ENCODE peak calls at places on chromosomes 12 and 14, in ten cellular contexts. One of them, this sample, is unnamed.

GRCh38 chr14:69500736-69501135 is 16.2 kb downstream of the PLEKHD1 start:
- DNase-seq in lower leg skin: no peak
- DNase-seq in neural crest cell: no peak
- DNase-seq in ureter: no peak
- DNase-seq in activated T-cell treated with anti-CD3 and anti-CD28 coated beads for 1 hour: no peak
- DNase-seq in foreskin fibroblast: no peak
- DNase-seq in stimulated activated CD8-positive, alpha-beta memory T cell treated with anti-CD3 and anti-CD28 coated beads, Interleukin-2, amount 100 ng/mL, for 48 hours: no peak
- DNase-seq in Calu3: no peak
- DNase-seq in NT2/D1: no peak
- DNase-seq in activated effector memory CD4-positive, alpha-beta T cell treated with Interleukin-2 at 50 U/mL for 16 hours: no peak
- DNase-seq in this sample: peak

GRCh38 chr12:92108651-92109050 is 37.0 kb downstream of the BTG1 start:
- DNase-seq in neural crest cell: no peak
- DNase-seq in Calu3: no peak
- DNase-seq in foreskin fibroblast: peak
- DNase-seq in ureter: peak
- DNase-seq in lower leg skin: no peak
- DNase-seq in NT2/D1: no peak
- DNase-seq in activated effector memory CD4-positive, alpha-beta T cell treated with Interleukin-2 at 50 U/mL for 16 hours: no peak
- DNase-seq in stimulated activated CD8-positive, alpha-beta memory T cell treated with anti-CD3 and anti-CD28 coated beads, Interleukin-2, amount 100 ng/mL, for 48 hours: no peak
- DNase-seq in activated T-cell treated with anti-CD3 and anti-CD28 coated beads for 1 hour: no peak
- DNase-seq in this sample: peak

GRCh38 chr12:106898001-106898966 is 57.4 kb upstream of the TMEM263 start:
- DNase-seq in foreskin fibroblast: no peak
- DNase-seq in neural crest cell: peak
- DNase-seq in ureter: no peak
- DNase-seq in activated effector memory CD4-positive, alpha-beta T cell treated with Interleukin-2 at 50 U/mL for 16 hours: no peak
- DNase-seq in Calu3: no peak
- DNase-seq in lower leg skin: no peak
- DNase-seq in NT2/D1: no peak
- DNase-seq in stimulated activated CD8-positive, alpha-beta memory T cell treated with anti-CD3 and anti-CD28 coated beads, Interleukin-2, amount 100 ng/mL, for 48 hours: no peak
- DNase-seq in activated T-cell treated with anti-CD3 and anti-CD28 coated beads for 1 hour: no peak
- DNase-seq in this sample: no peak

GRCh38 chr14:51004352-51004800 is 60.1 kb upstream of the PYGL start:
- DNase-seq in lower leg skin: no peak
- DNase-seq in activated T-cell treated with anti-CD3 and anti-CD28 coated beads for 1 hour: no peak
- DNase-seq in ureter: no peak
- DNase-seq in activated effector memory CD4-positive, alpha-beta T cell treated with Interleukin-2 at 50 U/mL for 16 hours: no peak
- DNase-seq in NT2/D1: no peak
- DNase-seq in Calu3: peak
- DNase-seq in stimulated activated CD8-positive, alpha-beta memory T cell treated with anti-CD3 and anti-CD28 coated beads, Interleukin-2, amount 100 ng/mL, for 48 hours: no peak
- DNase-seq in neural crest cell: no peak
- DNase-seq in foreskin fibroblast: peak
- DNase-seq in this sample: no peak

GRCh38 chr12:132489078-132489601 is 811 bp upstream of the FBRSL1 start:
- DNase-seq in NT2/D1: no peak
- DNase-seq in foreskin fibroblast: no peak
- DNase-seq in activated T-cell treated with anti-CD3 and anti-CD28 coated beads for 1 hour: peak
- DNase-seq in ureter: no peak
- DNase-seq in neural crest cell: peak
- DNase-seq in activated effector memory CD4-positive, alpha-beta T cell treated with Interleukin-2 at 50 U/mL for 16 hours: peak
- DNase-seq in stimulated activated CD8-positive, alpha-beta memory T cell treated with anti-CD3 and anti-CD28 coated beads, Interleukin-2, amount 100 ng/mL, for 48 hours: peak
- DNase-seq in Calu3: no peak
- DNase-seq in lower leg skin: no peak
- DNase-seq in this sample: no peak

GRCh38 chr14:104749111-104749649 is 3.8 kb upstream of the SIVA1 start:
- DNase-seq in stimulated activated CD8-positive, alpha-beta memory T cell treated with anti-CD3 and anti-CD28 coated beads, Interleukin-2, amount 100 ng/mL, for 48 hours: no peak
- DNase-seq in foreskin fibroblast: peak
- DNase-seq in ureter: no peak
- DNase-seq in neural crest cell: no peak
- DNase-seq in lower leg skin: no peak
- DNase-seq in activated effector memory CD4-positive, alpha-beta T cell treated with Interleukin-2 at 50 U/mL for 16 hours: no peak
- DNase-seq in NT2/D1: no peak
- DNase-seq in Calu3: peak
- DNase-seq in activated T-cell treated with anti-CD3 and anti-CD28 coated beads for 1 hour: no peak
- DNase-seq in this sample: peak

GRCh38 chr14:99034711-99035171 is 237.3 kb downstream of the BCL11B start:
- DNase-seq in NT2/D1: no peak
- DNase-seq in foreskin fibroblast: no peak
- DNase-seq in ureter: no peak
- DNase-seq in neural crest cell: no peak
- DNase-seq in activated T-cell treated with anti-CD3 and anti-CD28 coated beads for 1 hour: no peak
- DNase-seq in Calu3: no peak
- DNase-seq in stimulated activated CD8-positive, alpha-beta memory T cell treated with anti-CD3 and anti-CD28 coated beads, Interleukin-2, amount 100 ng/mL, for 48 hours: no peak
- DNase-seq in activated effector memory CD4-positive, alpha-beta T cell treated with Interleukin-2 at 50 U/mL for 16 hours: no peak
- DNase-seq in lower leg skin: peak
- DNase-seq in this sample: no peak

GRCh38 chr12:132739600-132740312 is 21.9 kb downstream of the ANKLE2 start:
- DNase-seq in activated effector memory CD4-positive, alpha-beta T cell treated with Interleukin-2 at 50 U/mL for 16 hours: no peak
- DNase-seq in foreskin fibroblast: no peak
- DNase-seq in NT2/D1: no peak
- DNase-seq in ureter: no peak
- DNase-seq in neural crest cell: no peak
- DNase-seq in lower leg skin: no peak
- DNase-seq in stimulated activated CD8-positive, alpha-beta memory T cell treated with anti-CD3 and anti-CD28 coated beads, Interleukin-2, amount 100 ng/mL, for 48 hours: no peak
- DNase-seq in activated T-cell treated with anti-CD3 and anti-CD28 coated beads for 1 hour: no peak
- DNase-seq in Calu3: no peak
- DNase-seq in this sample: peak

GRCh38 chr12:53048033-53048779 is 1.7 kb upstream of the TNS2 start:
- DNase-seq in lower leg skin: peak
- DNase-seq in neural crest cell: no peak
- DNase-seq in activated effector memory CD4-positive, alpha-beta T cell treated with Interleukin-2 at 50 U/mL for 16 hours: no peak
- DNase-seq in activated T-cell treated with anti-CD3 and anti-CD28 coated beads for 1 hour: no peak
- DNase-seq in stimulated activated CD8-positive, alpha-beta memory T cell treated with anti-CD3 and anti-CD28 coated beads, Interleukin-2, amount 100 ng/mL, for 48 hours: no peak
- DNase-seq in Calu3: peak
- DNase-seq in NT2/D1: no peak
- DNase-seq in foreskin fibroblast: peak
- DNase-seq in ureter: peak
- DNase-seq in this sample: peak

GRCh38 chr12:14999421-15000047 is 26.7 kb downstream of the PDE6H start:
- DNase-seq in activated effector memory CD4-positive, alpha-beta T cell treated with Interleukin-2 at 50 U/mL for 16 hours: no peak
- DNase-seq in Calu3: no peak
- DNase-seq in foreskin fibroblast: no peak
- DNase-seq in ureter: no peak
- DNase-seq in activated T-cell treated with anti-CD3 and anti-CD28 coated beads for 1 hour: no peak
- DNase-seq in stimulated activated CD8-positive, alpha-beta memory T cell treated with anti-CD3 and anti-CD28 coated beads, Interleukin-2, amount 100 ng/mL, for 48 hours: no peak
- DNase-seq in NT2/D1: no peak
- DNase-seq in lower leg skin: no peak
- DNase-seq in neural crest cell: no peak
- DNase-seq in this sample: no peak

GRCh38 chr14:69579476-69579875 is 4.8 kb upstream of the CCDC177 start:
- DNase-seq in foreskin fibroblast: no peak
- DNase-seq in neural crest cell: no peak
- DNase-seq in activated effector memory CD4-positive, alpha-beta T cell treated with Interleukin-2 at 50 U/mL for 16 hours: no peak
- DNase-seq in NT2/D1: no peak
- DNase-seq in activated T-cell treated with anti-CD3 and anti-CD28 coated beads for 1 hour: no peak
- DNase-seq in lower leg skin: no peak
- DNase-seq in Calu3: no peak
- DNase-seq in stimulated activated CD8-positive, alpha-beta memory T cell treated with anti-CD3 and anti-CD28 coated beads, Interleukin-2, amount 100 ng/mL, for 48 hours: no peak
- DNase-seq in ureter: no peak
- DNase-seq in this sample: no peak

GRCh38 chr12:54680374-54680773 is 32.2 kb upstream of the DCD start:
- DNase-seq in Calu3: peak
- DNase-seq in activated T-cell treated with anti-CD3 and anti-CD28 coated beads for 1 hour: no peak
- DNase-seq in stimulated activated CD8-positive, alpha-beta memory T cell treated with anti-CD3 and anti-CD28 coated beads, Interleukin-2, amount 100 ng/mL, for 48 hours: peak
- DNase-seq in ureter: no peak
- DNase-seq in NT2/D1: peak
- DNase-seq in lower leg skin: no peak
- DNase-seq in foreskin fibroblast: peak
- DNase-seq in activated effector memory CD4-positive, alpha-beta T cell treated with Interleukin-2 at 50 U/mL for 16 hours: no peak
- DNase-seq in neural crest cell: no peak
- DNase-seq in this sample: no peak

GRCh38 chr14:60094306-60094897 is 2.7 kb downstream of the PCNX4 start:
- DNase-seq in NT2/D1: no peak
- DNase-seq in neural crest cell: no peak
- DNase-seq in foreskin fibroblast: peak
- DNase-seq in lower leg skin: no peak
- DNase-seq in stimulated activated CD8-positive, alpha-beta memory T cell treated with anti-CD3 and anti-CD28 coated beads, Interleukin-2, amount 100 ng/mL, for 48 hours: no peak
- DNase-seq in activated effector memory CD4-positive, alpha-beta T cell treated with Interleukin-2 at 50 U/mL for 16 hours: no peak
- DNase-seq in Calu3: peak
- DNase-seq in ureter: no peak
- DNase-seq in activated T-cell treated with anti-CD3 and anti-CD28 coated beads for 1 hour: no peak
- DNase-seq in this sample: no peak

GRCh38 chr12:121918679-121919038 is 267 bp downstream of the CFAP251 start:
- DNase-seq in stimulated activated CD8-positive, alpha-beta memory T cell treated with anti-CD3 and anti-CD28 coated beads, Interleukin-2, amount 100 ng/mL, for 48 hours: no peak
- DNase-seq in neural crest cell: no peak
- DNase-seq in NT2/D1: no peak
- DNase-seq in activated effector memory CD4-positive, alpha-beta T cell treated with Interleukin-2 at 50 U/mL for 16 hours: no peak
- DNase-seq in lower leg skin: no peak
- DNase-seq in ureter: no peak
- DNase-seq in foreskin fibroblast: no peak
- DNase-seq in Calu3: no peak
- DNase-seq in activated T-cell treated with anti-CD3 and anti-CD28 coated beads for 1 hour: peak
- DNase-seq in this sample: no peak

GRCh38 chr12:127774828-127775227 is 492.1 kb upstream of the TMEM132C start:
- DNase-seq in neural crest cell: no peak
- DNase-seq in stimulated activated CD8-positive, alpha-beta memory T cell treated with anti-CD3 and anti-CD28 coated beads, Interleukin-2, amount 100 ng/mL, for 48 hours: no peak
- DNase-seq in activated effector memory CD4-positive, alpha-beta T cell treated with Interleukin-2 at 50 U/mL for 16 hours: no peak
- DNase-seq in foreskin fibroblast: no peak
- DNase-seq in lower leg skin: no peak
- DNase-seq in activated T-cell treated with anti-CD3 and anti-CD28 coated beads for 1 hour: no peak
- DNase-seq in ureter: no peak
- DNase-seq in NT2/D1: no peak
- DNase-seq in Calu3: no peak
- DNase-seq in this sample: no peak